ENCODE peak calls at places on chromosome 15, in six cellular contexts. S, G, J, H, W and U are unnamed samples.

GRCh38 chr15:77901921-77902750 is 175.4 kb downstream of the TBC1D2B start:
- DNase-seq in J (no peak), H (no peak), W (no peak), S (no peak), G (no peak), U (no peak)

GRCh38 chr15:26773917-26774316 is 1.1 kb upstream of the GABRB3 start:
- DNase-seq in W (no peak), J (no peak), S (no peak), H (no peak), G (no peak), U (no peak)

GRCh38 chr15:65621638-65622037 is at the start of gene SLC24A1:
- DNase-seq in G (no peak), W (no peak), H (no peak), S (no peak), J (no peak), U (no peak)

GRCh38 chr15:35583863-35584528 is 38.0 kb upstream of the DPH6 start:
- DNase-seq in J (no peak), H (no peak), S (no peak), G (no peak), W (no peak), U (peak)

GRCh38 chr15:42444415-42445063 is 46.4 kb downstream of the ZNF106 start:
- DNase-seq in S (no peak), J (no peak), G (no peak), H (peak), W (no peak), U (no peak)

GRCh38 chr15:73989001-73989798 is 2.9 kb downstream of the STOML1 start:
- DNase-seq in H (peak), W (no peak), S (no peak), J (no peak), G (peak), U (peak)

GRCh38 chr15:51266548-51266947 is 71.8 kb downstream of the CYP19A1 start:
- DNase-seq in W (no peak), J (no peak), G (no peak), H (no peak), S (no peak), U (no peak)

GRCh38 chr15:37019479-37020433 is 80.6 kb downstream of the MEIS2 start:
- DNase-seq in S (no peak), W (no peak), G (no peak), J (no peak), H (no peak), U (peak)

GRCh38 chr15:31223478-31224350 is 102.9 kb upstream of the KLF13 start:
- DNase-seq in S (no peak), G (no peak), W (no peak), J (no peak), H (no peak), U (no peak)

DNA sequence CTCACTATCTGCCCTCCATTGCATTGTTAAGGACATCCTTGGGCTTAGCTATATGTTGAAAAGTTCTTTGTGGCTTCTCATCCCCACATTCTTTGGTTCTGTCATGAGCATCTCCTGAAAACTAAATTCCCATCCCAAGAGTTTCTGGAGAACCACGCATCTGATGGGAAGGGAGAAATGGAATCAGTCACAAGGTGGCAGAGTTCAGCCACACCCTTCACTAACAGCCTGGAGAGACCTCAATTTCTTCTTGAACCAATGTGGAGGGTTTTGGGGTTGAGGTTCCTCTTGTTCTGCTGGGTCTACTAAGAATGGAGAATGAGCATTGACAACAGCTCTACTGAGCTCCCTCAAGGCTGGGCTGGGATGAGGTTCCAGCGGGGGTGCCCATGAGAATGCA is 15.6 kb upstream of the MAGEL2 start:
- DNase-seq in S (no peak), W (no peak), G (no peak), J (no peak), H (no peak), U (no peak)
- TF ChIP-seq CTCF in S (peak), W (no peak), G (no peak), J (no peak), H (no peak), U (no peak)

DNA sequence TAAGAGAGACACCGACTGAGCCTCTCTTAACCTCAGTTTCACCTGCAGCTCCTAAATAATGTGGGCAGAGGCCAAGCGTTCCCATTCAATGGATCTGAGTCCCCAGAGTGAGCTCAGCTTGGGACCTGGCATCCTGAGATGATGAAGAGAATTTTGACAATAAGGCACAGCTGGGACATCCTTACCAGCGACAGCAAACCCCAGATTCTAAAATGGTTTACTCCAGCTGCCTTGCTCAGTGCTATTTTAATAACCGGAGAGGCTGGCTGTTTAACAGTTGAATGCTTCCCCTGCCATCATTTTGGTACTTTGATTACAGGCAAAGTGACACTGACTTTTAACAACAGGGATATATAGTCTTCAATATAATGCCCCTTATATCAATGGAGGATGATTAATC is 123.7 kb downstream of the WDR76 start:
- DNase-seq in S (no peak), W (no peak), H (no peak), J (no peak), G (no peak), U (no peak)
- H3K4me3 ChIP-seq in S (no peak), W (no peak), H (no peak), J (no peak), G (no peak), U (no peak)

DNA sequence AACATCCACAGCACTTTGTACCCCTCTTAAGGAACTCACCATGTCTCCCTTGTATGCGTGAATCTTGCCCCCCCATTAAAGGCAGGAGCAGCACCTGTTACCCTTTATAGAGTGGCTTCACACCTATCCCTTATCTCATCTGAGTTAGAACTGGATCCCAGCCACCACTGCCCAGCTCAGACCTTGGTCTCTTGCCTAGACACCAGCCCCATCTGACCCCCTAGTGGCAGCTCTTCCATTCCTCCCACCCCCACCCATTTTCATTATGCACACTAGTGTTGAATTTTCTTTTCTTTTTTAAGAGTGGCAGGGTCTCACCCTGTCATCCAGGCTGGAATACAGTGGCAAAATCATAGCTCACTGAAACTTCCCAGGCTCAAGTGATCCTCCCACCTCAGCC is 3.2 kb upstream of the ZFYVE19 start:
- DNase-seq in H (no peak), W (peak), S (no peak), J (no peak), G (no peak), U (no peak)
- TF ChIP-seq CTCF in H (no peak), W (no peak), S (no peak), J (no peak), G (no peak), U (no peak)

DNA sequence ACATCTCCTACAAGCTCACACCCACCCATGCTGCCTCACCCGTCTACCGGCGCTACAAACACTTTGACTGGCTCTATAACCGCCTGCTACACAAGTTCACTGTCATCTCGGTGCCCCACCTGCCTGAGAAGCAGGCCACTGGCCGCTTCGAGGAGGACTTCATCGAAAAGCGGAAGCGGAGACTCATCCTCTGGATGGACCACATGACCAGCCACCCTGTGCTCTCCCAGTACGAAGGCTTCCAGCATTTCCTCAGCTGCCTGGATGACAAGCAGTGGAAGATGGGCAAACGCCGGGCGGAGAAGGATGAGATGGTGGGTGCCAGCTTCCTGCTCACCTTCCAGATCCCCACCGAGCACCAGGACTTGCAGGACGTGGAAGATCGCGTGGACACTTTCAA is 2.1 kb downstream of the SNX33 start:
- DNase-seq in G (no peak), H (no peak), J (no peak), S (no peak), W (no peak), U (no peak)
- H3K4me3 ChIP-seq in G (no peak), H (peak), J (no peak), S (no peak), W (no peak), U (peak)

GRCh38 chr15:81006124-81006523 is 5.4 kb downstream of the TLNRD1 start:
- DNase-seq in W (no peak), H (no peak), S (no peak), G (no peak), J (no peak), U (no peak)
- TF ChIP-seq CTCF in W (no peak), H (no peak), S (no peak), G (no peak), J (no peak), U (no peak)

GRCh38 chr15:33794425-33794824 is 173.9 kb upstream of the CHRM5 start:
- DNase-seq in H (no peak), S (no peak), J (no peak), G (no peak), W (no peak), U (no peak)
- H3K4me3 ChIP-seq in H (no peak), S (no peak), J (no peak), G (no peak), W (no peak), U (no peak)

GRCh38 chr15:82585072-82585471 is 44.8 kb upstream of the RPS17 start:
- DNase-seq in W (no peak), J (no peak), H (peak), S (no peak), G (no peak), U (peak)
- TF ChIP-seq CTCF in W (no peak), J (no peak), H (peak), S (peak), G (peak), U (no peak)

GRCh38 chr15:76345269-76345879 is 8.8 kb downstream of the ISL2 start:
- DNase-seq in H (no peak), G (no peak), S (no peak), W (no peak), J (no peak), U (no peak)
- H3K4me3 ChIP-seq in H (no peak), G (peak), S (peak), W (no peak), J (no peak), U (no peak)

GRCh38 chr15:95304874-95305271 is 1025.6 kb upstream of the NR2F2 start:
- DNase-seq in G (no peak), H (no peak), J (no peak), W (no peak), S (no peak), U (no peak)

GRCh38 chr15:95302206-95302605 is 1028.3 kb upstream of the NR2F2 start:
- DNase-seq in W (no peak), G (no peak), S (no peak), H (peak), J (no peak), U (peak)

GRCh38 chr15:95303659-95304058 is 1026.8 kb upstream of the NR2F2 start:
- DNase-seq in H (no peak), S (no peak), J (no peak), W (no peak), G (no peak), U (no peak)

GRCh38 chr15:95302809-95303208 is 1027.7 kb upstream of the NR2F2 start:
- DNase-seq in W (no peak), S (no peak), H (no peak), J (no peak), G (no peak), U (no peak)

GRCh38 chr15:95304116-95304873 is 1026.2 kb upstream of the NR2F2 start:
- DNase-seq in J (peak), S (no peak), G (no peak), W (no peak), H (no peak), U (peak)
- TF ChIP-seq CTCF in J (no peak), S (no peak), G (no peak), W (no peak), H (no peak), U (no peak)

GRCh38 chr15:79957741-79958140 is 13.3 kb downstream of the BCL2A1 start:
- DNase-seq in S (no peak), J (no peak), G (no peak), W (no peak), H (no peak), U (no peak)

GRCh38 chr15:79952329-79952728 is 18.7 kb downstream of the BCL2A1 start:
- DNase-seq in W (no peak), H (no peak), J (no peak), G (no peak), S (no peak), U (no peak)

GRCh38 chr15:79956354-79956939 is 14.5 kb downstream of the BCL2A1 start:
- DNase-seq in G (no peak), S (no peak), J (no peak), W (no peak), H (no peak), U (no peak)

GRCh38 chr15:79953951-79954444 is 17.0 kb downstream of the BCL2A1 start:
- DNase-seq in S (no peak), H (no peak), G (no peak), W (no peak), J (no peak), U (no peak)

DNA sequence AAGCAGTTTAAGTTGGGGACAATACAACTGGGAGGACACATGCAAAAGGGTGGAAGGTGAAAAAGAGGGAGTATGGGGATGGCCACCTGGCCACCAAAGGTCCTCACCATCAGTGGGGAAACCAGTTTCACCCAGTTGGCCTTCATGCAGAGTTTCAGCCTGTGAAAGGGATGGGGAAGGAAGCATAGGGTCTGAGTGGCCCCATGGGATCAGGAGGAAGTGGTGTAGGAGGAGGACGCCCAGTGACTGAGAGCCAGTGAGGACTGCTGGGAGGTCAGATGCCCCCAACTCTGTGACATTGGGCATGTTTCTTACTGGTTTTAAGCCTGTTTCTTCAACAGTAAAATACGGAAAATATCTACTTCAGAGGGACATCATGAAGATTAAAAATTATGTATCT is 16.3 kb downstream of the BCL2A1 start:
- DNase-seq in W (no peak), J (no peak), G (no peak), S (no peak), H (no peak), U (no peak)
- H3K4me3 ChIP-seq in W (no peak), J (no peak), G (no peak), S (no peak), H (no peak), U (no peak)